ENCODE peak calls at places on chromosome 1, in four cellular contexts. Q is osteocyte; U is CD4-positive, alpha-beta T cell; F is A549. C is an unnamed sample.

GRCh38 chr1:25893072-25893604 is 13.1 kb downstream of the STMN1 start:
- DNase-seq in Q (no peak), U (no peak), F (no peak), C (no peak)

GRCh38 chr1:63327417-63328139 is 5.2 kb downstream of the FOXD3 start:
- DNase-seq in Q (peak; percentile 88), U (no peak), F (peak; percentile 72), C (no peak)

GRCh38 chr1:108199781-108200626 is at the start of gene SLC25A24:
- DNase-seq in Q (peak; percentile 91), U (peak; percentile 73), F (peak; percentile 78), C (no peak)

GRCh38 chr1:212485895-212486590 is 53.3 kb downstream of the NENF start:
- DNase-seq in Q (peak; percentile 89), U (no peak), F (peak; percentile 97), C (no peak)

GRCh38 chr1:53367503-53368313 is 39.8 kb upstream of the LRP8 start:
- DNase-seq in Q (peak; percentile 80), U (peak; percentile 39), F (no peak), C (no peak)

GRCh38 chr1:42845193-42845592 is 1.2 kb upstream of the ZNF691 start:
- DNase-seq in Q (no peak), U (no peak), F (no peak), C (no peak)

GRCh38 chr1:55309053-55309452 is 93.9 kb upstream of the USP24 start:
- DNase-seq in Q (no peak), U (no peak), F (peak; percentile 36), C (no peak)

GRCh38 chr1:243271990-243272389 is 16.1 kb downstream of the SDCCAG8 start:
- DNase-seq in Q (no peak), U (no peak), F (no peak), C (no peak)

GRCh38 chr1:41490911-41491310 is 6.4 kb upstream of the EDN2 start:
- DNase-seq in Q (no peak), U (no peak), F (no peak), C (no peak)

GRCh38 chr1:81799939-81800740 is 594 bp upstream of the ADGRL2 start:
- DNase-seq in Q (peak; percentile 87), U (no peak), F (peak; percentile 55), C (no peak)

GRCh38 chr1:59316497-59317128 is 19.7 kb downstream of the FGGY start:
- DNase-seq in Q (no peak), U (no peak), F (no peak), C (no peak)